ENCODE peak calls at places on chromosomes 1 and 21, in seven cellular contexts. One of them, this sample, is unnamed.

GRCh38 chr1:156070523-156070922 is 9.6 kb downstream of the RAB25 start:
- DNase-seq in esophagus muscularis mucosa: no peak
- DNase-seq in ovary: no peak
- DNase-seq in tibial nerve: no peak
- DNase-seq in transverse colon: no peak
- DNase-seq in A549: no peak
- DNase-seq in H1: no peak
- DNase-seq in this sample: peak; percentile 88

GRCh38 chr1:10941891-10942541 is 70.4 kb upstream of the TARDBP start:
- DNase-seq in esophagus muscularis mucosa: no peak
- DNase-seq in A549: peak; percentile 71
- DNase-seq in tibial nerve: peak; percentile 21
- DNase-seq in H1: no peak
- DNase-seq in transverse colon: peak; percentile 70
- DNase-seq in ovary: peak; percentile 25
- DNase-seq in this sample: peak; percentile 92

GRCh38 chr1:17351047-17351446 is 20.9 kb upstream of the PADI6 start:
- DNase-seq in ovary: no peak
- DNase-seq in A549: no peak
- DNase-seq in tibial nerve: no peak
- DNase-seq in H1: no peak
- DNase-seq in esophagus muscularis mucosa: no peak
- DNase-seq in transverse colon: no peak
- DNase-seq in this sample: no peak

GRCh38 chr1:171438441-171438840 is 46.9 kb upstream of the PRRC2C start:
- DNase-seq in H1: no peak
- DNase-seq in transverse colon: no peak
- DNase-seq in ovary: no peak
- DNase-seq in esophagus muscularis mucosa: no peak
- DNase-seq in A549: peak; percentile 47
- DNase-seq in tibial nerve: no peak
- DNase-seq in this sample: no peak

GRCh38 chr21:44399955-44400790 is 46.8 kb downstream of the TRPM2 start:
- DNase-seq in H1: no peak
- DNase-seq in esophagus muscularis mucosa: no peak
- DNase-seq in transverse colon: no peak
- DNase-seq in tibial nerve: no peak
- DNase-seq in A549: no peak
- DNase-seq in ovary: no peak
- DNase-seq in this sample: peak; percentile 26

GRCh38 chr1:17572264-17572985 is 32.9 kb downstream of the ARHGEF10L start:
- DNase-seq in ovary: no peak
- DNase-seq in H1: no peak
- DNase-seq in transverse colon: peak; percentile 60
- DNase-seq in tibial nerve: no peak
- DNase-seq in esophagus muscularis mucosa: no peak
- DNase-seq in A549: no peak
- DNase-seq in this sample: no peak

GRCh38 chr1:47635111-47635510 is 197.3 kb downstream of the FOXD2 start:
- DNase-seq in transverse colon: no peak
- DNase-seq in A549: no peak
- DNase-seq in H1: no peak
- DNase-seq in tibial nerve: no peak
- DNase-seq in ovary: no peak
- DNase-seq in esophagus muscularis mucosa: no peak
- DNase-seq in this sample: no peak

GRCh38 chr1:6948861-6949260 is 163.6 kb downstream of the CAMTA1 start:
- DNase-seq in ovary: no peak
- DNase-seq in transverse colon: no peak
- DNase-seq in A549: no peak
- DNase-seq in H1: no peak
- DNase-seq in esophagus muscularis mucosa: no peak
- DNase-seq in tibial nerve: no peak
- DNase-seq in this sample: no peak

GRCh38 chr1:213507472-213508223 is 456.6 kb downstream of the RPS6KC1 start:
- DNase-seq in A549: no peak
- DNase-seq in ovary: no peak
- DNase-seq in transverse colon: no peak
- DNase-seq in H1: peak; percentile 13
- DNase-seq in esophagus muscularis mucosa: peak; percentile 77
- DNase-seq in tibial nerve: no peak
- DNase-seq in this sample: no peak

GRCh38 chr1:149906561-149906960 is 7.2 kb downstream of the BOLA1 start:
- DNase-seq in tibial nerve: no peak
- DNase-seq in A549: no peak
- DNase-seq in H1: no peak
- DNase-seq in ovary: no peak
- DNase-seq in esophagus muscularis mucosa: no peak
- DNase-seq in transverse colon: no peak
- DNase-seq in this sample: no peak

GRCh38 chr1:247390116-247390791 is 25.7 kb upstream of the NLRP3 start:
- DNase-seq in A549: peak; percentile 75
- DNase-seq in transverse colon: peak; percentile 87
- DNase-seq in H1: peak; percentile 63
- DNase-seq in ovary: peak; percentile 54
- DNase-seq in esophagus muscularis mucosa: peak; percentile 95
- DNase-seq in tibial nerve: peak; percentile 60
- DNase-seq in this sample: peak; percentile 81
- TF ChIP-seq EP300 in A549: no peak
- TF ChIP-seq EP300 in transverse colon: no peak
- TF ChIP-seq EP300 in H1: no peak
- TF ChIP-seq EP300 in ovary: no peak
- TF ChIP-seq EP300 in esophagus muscularis mucosa: no peak
- TF ChIP-seq EP300 in tibial nerve: no peak
- TF ChIP-seq EP300 in this sample: no peak

DNA sequence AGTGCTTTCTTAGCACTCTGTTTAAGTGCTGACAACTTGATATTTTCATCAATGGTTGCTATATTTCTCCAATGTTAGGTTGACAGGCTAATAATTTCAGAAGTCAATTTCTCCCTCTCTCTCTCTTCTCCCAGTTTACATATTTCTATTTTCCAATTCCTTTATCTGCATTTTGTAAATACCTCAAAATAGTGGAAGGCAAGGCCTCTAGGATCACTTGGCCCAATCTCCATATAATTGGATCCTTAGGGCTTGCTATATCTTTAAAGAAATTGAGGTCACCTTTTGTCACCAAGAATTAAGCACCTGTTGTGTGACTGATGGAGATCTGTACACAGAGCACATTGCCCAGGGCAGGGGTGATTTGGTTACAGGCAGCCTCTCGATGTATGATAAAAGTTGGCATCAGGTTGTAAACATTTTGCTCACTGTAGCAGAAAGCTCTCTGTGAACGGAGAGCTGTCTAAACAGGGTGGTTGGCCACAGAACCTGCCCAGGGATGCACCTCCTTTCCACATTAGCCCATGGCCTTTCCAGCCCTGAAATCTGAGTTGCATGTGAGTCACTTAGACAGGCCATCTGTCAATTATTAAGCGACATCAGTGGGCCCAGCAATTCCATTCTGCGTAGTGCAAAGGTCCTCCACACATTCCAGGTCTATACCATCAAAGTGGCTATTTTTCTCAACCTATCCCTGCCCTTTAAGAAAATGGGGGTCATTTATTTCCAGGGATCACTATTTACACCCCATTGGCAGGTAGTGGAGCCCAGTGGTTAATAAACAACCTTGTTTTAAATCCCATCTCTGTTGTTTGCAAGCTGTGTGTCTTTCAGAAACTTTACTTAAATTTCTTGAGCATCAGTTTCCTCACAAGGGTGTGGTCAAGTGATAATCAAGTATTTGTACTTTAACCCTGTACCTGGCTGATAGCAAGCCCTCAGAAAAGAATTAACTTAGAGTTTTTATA is 29.1 kb upstream of the IRF2BP2 start:
- DNase-seq in transverse colon: no peak
- DNase-seq in esophagus muscularis mucosa: no peak
- DNase-seq in ovary: no peak
- DNase-seq in tibial nerve: no peak
- DNase-seq in H1: no peak
- DNase-seq in A549: peak; percentile 60
- DNase-seq in this sample: no peak
- TF ChIP-seq EP300 in transverse colon: no peak
- TF ChIP-seq EP300 in esophagus muscularis mucosa: no peak
- TF ChIP-seq EP300 in ovary: no peak
- TF ChIP-seq EP300 in tibial nerve: no peak
- TF ChIP-seq EP300 in H1: no peak
- TF ChIP-seq EP300 in A549: no peak
- TF ChIP-seq EP300 in this sample: no peak

GRCh38 chr1:58922302-58923089 is 138.6 kb upstream of the JUN start:
- DNase-seq in esophagus muscularis mucosa: peak; percentile 92
- DNase-seq in A549: no peak
- DNase-seq in transverse colon: peak; percentile 90
- DNase-seq in ovary: peak; percentile 86
- DNase-seq in H1: no peak
- DNase-seq in tibial nerve: peak; percentile 38
- DNase-seq in this sample: no peak
- TF ChIP-seq EP300 in esophagus muscularis mucosa: no peak
- TF ChIP-seq EP300 in A549: no peak
- TF ChIP-seq EP300 in transverse colon: peak; percentile 96
- TF ChIP-seq EP300 in ovary: no peak
- TF ChIP-seq EP300 in H1: no peak
- TF ChIP-seq EP300 in tibial nerve: peak; percentile 53
- TF ChIP-seq EP300 in this sample: no peak

DNA sequence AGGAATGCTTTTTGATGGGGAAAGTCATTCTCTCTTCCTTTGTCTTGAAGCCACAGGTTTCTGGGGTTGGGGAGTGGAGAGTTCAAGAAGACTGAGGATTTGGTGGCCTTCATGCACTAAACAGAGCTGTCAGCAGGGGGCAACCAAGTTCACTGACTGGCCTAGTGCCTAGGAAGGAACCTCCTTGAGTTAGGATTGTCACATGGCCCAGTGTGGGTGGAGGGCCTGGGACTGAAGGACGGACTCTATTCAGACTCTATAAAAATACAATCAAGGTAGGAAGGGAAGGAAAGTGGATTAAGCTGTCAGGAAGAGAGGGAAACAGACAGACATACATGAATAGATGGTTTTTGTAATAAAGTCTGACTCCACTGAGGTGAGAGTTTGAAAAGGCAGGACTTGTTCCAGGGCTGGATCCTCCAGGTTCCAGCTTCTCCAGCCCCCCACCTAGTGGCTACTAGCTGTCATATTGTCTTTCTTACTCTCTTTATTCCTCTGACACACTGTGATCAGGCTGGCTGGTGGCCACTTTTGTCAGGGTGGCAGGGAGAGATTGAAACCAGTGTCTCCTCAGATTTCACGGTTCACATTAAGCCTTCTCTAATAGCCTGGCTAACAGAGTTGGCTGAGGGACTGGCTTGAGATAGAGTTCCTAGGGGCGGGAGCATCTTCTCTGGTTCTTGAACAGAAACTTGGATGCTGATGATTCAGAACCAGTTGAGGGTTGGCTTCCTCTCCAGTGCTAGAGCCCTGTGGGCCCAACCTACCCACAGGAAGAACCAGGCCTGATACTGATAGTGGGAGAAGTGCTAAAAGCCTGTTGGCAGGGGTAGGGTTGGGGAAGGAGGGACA is 4.1 kb upstream of the SH3BGRL3 start:
- DNase-seq in esophagus muscularis mucosa: peak; percentile 95
- DNase-seq in ovary: peak; percentile 71
- DNase-seq in tibial nerve: peak; percentile 74
- DNase-seq in A549: peak; percentile 59
- DNase-seq in transverse colon: peak; percentile 93
- DNase-seq in H1: peak; percentile 85
- DNase-seq in this sample: peak; percentile 76
- TF ChIP-seq EP300 in esophagus muscularis mucosa: no peak
- TF ChIP-seq EP300 in ovary: no peak
- TF ChIP-seq EP300 in tibial nerve: no peak
- TF ChIP-seq EP300 in A549: no peak
- TF ChIP-seq EP300 in transverse colon: no peak
- TF ChIP-seq EP300 in H1: no peak
- TF ChIP-seq EP300 in this sample: no peak

GRCh38 chr1:81702903-81703302 is 97.8 kb upstream of the ADGRL2 start:
- DNase-seq in H1: no peak
- DNase-seq in esophagus muscularis mucosa: no peak
- DNase-seq in ovary: no peak
- DNase-seq in A549: no peak
- DNase-seq in transverse colon: no peak
- DNase-seq in tibial nerve: no peak
- DNase-seq in this sample: no peak
- TF ChIP-seq EP300 in H1: no peak
- TF ChIP-seq EP300 in esophagus muscularis mucosa: no peak
- TF ChIP-seq EP300 in ovary: no peak
- TF ChIP-seq EP300 in A549: no peak
- TF ChIP-seq EP300 in transverse colon: no peak
- TF ChIP-seq EP300 in tibial nerve: no peak
- TF ChIP-seq EP300 in this sample: peak; percentile 69

DNA sequence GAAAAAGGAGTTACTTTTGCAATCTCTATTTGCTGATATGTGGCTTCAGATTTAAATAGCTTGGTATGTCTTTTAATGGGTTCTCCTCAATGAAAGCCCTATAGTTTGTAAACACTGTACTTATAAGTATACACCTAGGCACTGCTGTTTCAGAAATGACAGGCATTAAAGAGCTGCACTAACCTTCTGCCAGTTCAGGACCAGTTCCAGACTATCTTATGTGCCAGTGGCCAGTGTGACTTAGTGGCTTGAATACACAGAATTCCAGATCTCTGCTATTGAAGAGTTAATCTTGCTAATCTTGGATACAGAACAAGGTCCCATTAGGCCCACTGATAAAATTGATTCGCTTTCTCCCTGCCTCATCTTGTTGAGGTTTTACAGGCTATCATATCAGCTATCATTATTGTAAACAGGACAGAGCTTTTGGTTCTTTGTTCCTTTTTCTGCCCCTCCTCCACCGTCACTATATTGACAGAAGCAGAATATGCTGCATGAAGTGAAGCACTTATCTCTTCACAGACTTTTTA is 337.5 kb downstream of the LRRIQ3 start:
- DNase-seq in transverse colon: no peak
- DNase-seq in A549: no peak
- DNase-seq in ovary: no peak
- DNase-seq in tibial nerve: no peak
- DNase-seq in esophagus muscularis mucosa: no peak
- DNase-seq in H1: no peak
- DNase-seq in this sample: peak; percentile 37
- TF ChIP-seq EP300 in transverse colon: no peak
- TF ChIP-seq EP300 in A549: no peak
- TF ChIP-seq EP300 in ovary: no peak
- TF ChIP-seq EP300 in tibial nerve: no peak
- TF ChIP-seq EP300 in esophagus muscularis mucosa: no peak
- TF ChIP-seq EP300 in H1: no peak
- TF ChIP-seq EP300 in this sample: no peak

DNA sequence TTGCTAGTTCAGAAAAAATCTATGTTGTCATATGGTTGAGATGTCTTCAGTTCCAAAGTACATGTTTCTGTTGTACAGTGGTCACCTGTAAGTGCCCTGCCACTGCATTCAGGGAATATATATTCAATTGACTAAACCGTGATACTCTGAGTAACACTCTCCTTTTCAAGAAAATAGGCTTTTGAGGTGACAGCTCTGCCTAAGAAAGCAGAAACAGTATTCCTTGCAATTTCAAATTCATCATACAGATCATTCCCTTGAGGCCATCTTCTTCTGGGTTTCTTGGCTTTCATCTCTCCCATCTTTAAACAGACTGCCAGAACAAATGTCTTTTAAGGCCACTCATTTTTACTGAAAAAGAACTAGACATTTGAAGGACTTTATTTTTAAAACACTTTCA is 34.9 kb downstream of the PLPPR5 start:
- DNase-seq in A549: no peak
- DNase-seq in esophagus muscularis mucosa: no peak
- DNase-seq in tibial nerve: no peak
- DNase-seq in transverse colon: no peak
- DNase-seq in H1: no peak
- DNase-seq in ovary: no peak
- DNase-seq in this sample: no peak
- TF ChIP-seq EP300 in A549: no peak
- TF ChIP-seq EP300 in esophagus muscularis mucosa: no peak
- TF ChIP-seq EP300 in tibial nerve: no peak
- TF ChIP-seq EP300 in transverse colon: no peak
- TF ChIP-seq EP300 in H1: no peak
- TF ChIP-seq EP300 in ovary: no peak
- TF ChIP-seq EP300 in this sample: no peak

This sample was measured in SK-N-SH.